ENCODE peak calls at places on chromosome 17, in nine cellular contexts. One of them, this sample, is unnamed.

GRCh38 chr17:74006366-74006765 is 197.1 kb upstream of the RPL38 start:
- DNase-seq in amniotic stem cell: no peak
- DNase-seq in iris pigment epithelial cell: no peak
- DNase-seq in tibial artery: no peak
- DNase-seq in lower lobe of right lung: no peak
- DNase-seq in skeletal muscle cell: no peak
- DNase-seq in stimulated activated CD4-positive, alpha-beta T cell treated with anti-CD3 and anti-CD28 coated beads, Interleukin-15, amount 100 ng/mL, for 1 hour: no peak
- DNase-seq in stimulated activated CD8-positive, alpha-beta memory T cell treated with anti-CD3 and anti-CD28 coated beads, Interleukin-2, amount 100 ng/mL, for 48 hours: no peak
- DNase-seq in EL: no peak
- DNase-seq in this sample: no peak

GRCh38 chr17:40448213-40448638 is 5.0 kb downstream of the IGFBP4 start:
- DNase-seq in amniotic stem cell: no peak
- DNase-seq in iris pigment epithelial cell: no peak
- DNase-seq in tibial artery: peak
- DNase-seq in lower lobe of right lung: no peak
- DNase-seq in skeletal muscle cell: no peak
- DNase-seq in stimulated activated CD4-positive, alpha-beta T cell treated with anti-CD3 and anti-CD28 coated beads, Interleukin-15, amount 100 ng/mL, for 1 hour: no peak
- DNase-seq in stimulated activated CD8-positive, alpha-beta memory T cell treated with anti-CD3 and anti-CD28 coated beads, Interleukin-2, amount 100 ng/mL, for 48 hours: no peak
- DNase-seq in EL: peak
- DNase-seq in this sample: peak

GRCh38 chr17:78822552-78822951 is 18.1 kb downstream of the USP36 start:
- DNase-seq in amniotic stem cell: peak
- DNase-seq in iris pigment epithelial cell: peak
- DNase-seq in tibial artery: no peak
- DNase-seq in lower lobe of right lung: peak
- DNase-seq in skeletal muscle cell: peak
- DNase-seq in stimulated activated CD4-positive, alpha-beta T cell treated with anti-CD3 and anti-CD28 coated beads, Interleukin-15, amount 100 ng/mL, for 1 hour: no peak
- DNase-seq in stimulated activated CD8-positive, alpha-beta memory T cell treated with anti-CD3 and anti-CD28 coated beads, Interleukin-2, amount 100 ng/mL, for 48 hours: no peak
- DNase-seq in EL: peak
- DNase-seq in this sample: no peak

GRCh38 chr17:68540981-68541380 is 28.8 kb downstream of the PRKAR1A start:
- DNase-seq in amniotic stem cell: no peak
- DNase-seq in iris pigment epithelial cell: no peak
- DNase-seq in tibial artery: no peak
- DNase-seq in lower lobe of right lung: no peak
- DNase-seq in skeletal muscle cell: no peak
- DNase-seq in stimulated activated CD4-positive, alpha-beta T cell treated with anti-CD3 and anti-CD28 coated beads, Interleukin-15, amount 100 ng/mL, for 1 hour: no peak
- DNase-seq in stimulated activated CD8-positive, alpha-beta memory T cell treated with anti-CD3 and anti-CD28 coated beads, Interleukin-2, amount 100 ng/mL, for 48 hours: no peak
- DNase-seq in EL: no peak
- DNase-seq in this sample: no peak

GRCh38 chr17:76535788-76536510 is 1.6 kb downstream of the CYGB start:
- DNase-seq in amniotic stem cell: no peak
- DNase-seq in iris pigment epithelial cell: no peak
- DNase-seq in tibial artery: no peak
- DNase-seq in lower lobe of right lung: no peak
- DNase-seq in skeletal muscle cell: no peak
- DNase-seq in stimulated activated CD4-positive, alpha-beta T cell treated with anti-CD3 and anti-CD28 coated beads, Interleukin-15, amount 100 ng/mL, for 1 hour: no peak
- DNase-seq in stimulated activated CD8-positive, alpha-beta memory T cell treated with anti-CD3 and anti-CD28 coated beads, Interleukin-2, amount 100 ng/mL, for 48 hours: no peak
- DNase-seq in EL: no peak
- DNase-seq in this sample: no peak

GRCh38 chr17:77892469-77893143 is 65.9 kb upstream of the TNRC6C start:
- DNase-seq in amniotic stem cell: no peak
- DNase-seq in iris pigment epithelial cell: no peak
- DNase-seq in tibial artery: no peak
- DNase-seq in lower lobe of right lung: peak
- DNase-seq in skeletal muscle cell: no peak
- DNase-seq in stimulated activated CD4-positive, alpha-beta T cell treated with anti-CD3 and anti-CD28 coated beads, Interleukin-15, amount 100 ng/mL, for 1 hour: no peak
- DNase-seq in stimulated activated CD8-positive, alpha-beta memory T cell treated with anti-CD3 and anti-CD28 coated beads, Interleukin-2, amount 100 ng/mL, for 48 hours: no peak
- DNase-seq in EL: no peak
- DNase-seq in this sample: peak

GRCh38 chr17:49359990-49360795 is 1.9 kb downstream of the ZNF652 start:
- DNase-seq in amniotic stem cell: no peak
- DNase-seq in iris pigment epithelial cell: no peak
- DNase-seq in tibial artery: no peak
- DNase-seq in lower lobe of right lung: no peak
- DNase-seq in skeletal muscle cell: no peak
- DNase-seq in stimulated activated CD4-positive, alpha-beta T cell treated with anti-CD3 and anti-CD28 coated beads, Interleukin-15, amount 100 ng/mL, for 1 hour: no peak
- DNase-seq in stimulated activated CD8-positive, alpha-beta memory T cell treated with anti-CD3 and anti-CD28 coated beads, Interleukin-2, amount 100 ng/mL, for 48 hours: no peak
- DNase-seq in EL: no peak
- DNase-seq in this sample: no peak

GRCh38 chr17:14427914-14428639 is 127.2 kb downstream of the HS3ST3B1 start:
- DNase-seq in amniotic stem cell: no peak
- DNase-seq in iris pigment epithelial cell: no peak
- DNase-seq in tibial artery: no peak
- DNase-seq in lower lobe of right lung: no peak
- DNase-seq in skeletal muscle cell: no peak
- DNase-seq in stimulated activated CD4-positive, alpha-beta T cell treated with anti-CD3 and anti-CD28 coated beads, Interleukin-15, amount 100 ng/mL, for 1 hour: peak
- DNase-seq in stimulated activated CD8-positive, alpha-beta memory T cell treated with anti-CD3 and anti-CD28 coated beads, Interleukin-2, amount 100 ng/mL, for 48 hours: peak
- DNase-seq in EL: no peak
- DNase-seq in this sample: no peak

GRCh38 chr17:63780507-63780906 is 6.5 kb downstream of the DDX42 start:
- DNase-seq in amniotic stem cell: no peak
- DNase-seq in iris pigment epithelial cell: peak
- DNase-seq in tibial artery: no peak
- DNase-seq in lower lobe of right lung: no peak
- DNase-seq in skeletal muscle cell: no peak
- DNase-seq in stimulated activated CD4-positive, alpha-beta T cell treated with anti-CD3 and anti-CD28 coated beads, Interleukin-15, amount 100 ng/mL, for 1 hour: no peak
- DNase-seq in stimulated activated CD8-positive, alpha-beta memory T cell treated with anti-CD3 and anti-CD28 coated beads, Interleukin-2, amount 100 ng/mL, for 48 hours: no peak
- DNase-seq in EL: peak
- DNase-seq in this sample: no peak

GRCh38 chr17:62760059-62760887 is 47.8 kb downstream of the MARCHF10 start:
- DNase-seq in amniotic stem cell: no peak
- DNase-seq in iris pigment epithelial cell: peak
- DNase-seq in tibial artery: no peak
- DNase-seq in lower lobe of right lung: no peak
- DNase-seq in skeletal muscle cell: no peak
- DNase-seq in stimulated activated CD4-positive, alpha-beta T cell treated with anti-CD3 and anti-CD28 coated beads, Interleukin-15, amount 100 ng/mL, for 1 hour: no peak
- DNase-seq in stimulated activated CD8-positive, alpha-beta memory T cell treated with anti-CD3 and anti-CD28 coated beads, Interleukin-2, amount 100 ng/mL, for 48 hours: no peak
- DNase-seq in EL: peak
- DNase-seq in this sample: no peak

GRCh38 chr17:82807562-82807961 is 32.3 kb downstream of the ZNF750 start:
- DNase-seq in amniotic stem cell: no peak
- DNase-seq in iris pigment epithelial cell: no peak
- DNase-seq in tibial artery: no peak
- DNase-seq in lower lobe of right lung: no peak
- DNase-seq in skeletal muscle cell: no peak
- DNase-seq in stimulated activated CD4-positive, alpha-beta T cell treated with anti-CD3 and anti-CD28 coated beads, Interleukin-15, amount 100 ng/mL, for 1 hour: no peak
- DNase-seq in stimulated activated CD8-positive, alpha-beta memory T cell treated with anti-CD3 and anti-CD28 coated beads, Interleukin-2, amount 100 ng/mL, for 48 hours: no peak
- DNase-seq in EL: no peak
- DNase-seq in this sample: no peak

GRCh38 chr17:80261159-80261894 is 675 bp downstream of the RNF213 start:
- DNase-seq in amniotic stem cell: no peak
- DNase-seq in iris pigment epithelial cell: peak
- DNase-seq in tibial artery: peak
- DNase-seq in lower lobe of right lung: peak
- DNase-seq in skeletal muscle cell: no peak
- DNase-seq in stimulated activated CD4-positive, alpha-beta T cell treated with anti-CD3 and anti-CD28 coated beads, Interleukin-15, amount 100 ng/mL, for 1 hour: no peak
- DNase-seq in stimulated activated CD8-positive, alpha-beta memory T cell treated with anti-CD3 and anti-CD28 coated beads, Interleukin-2, amount 100 ng/mL, for 48 hours: no peak
- DNase-seq in EL: peak
- DNase-seq in this sample: peak

GRCh38 chr17:15456972-15457722 is 10.3 kb downstream of the CDRT4 start:
- DNase-seq in amniotic stem cell: no peak
- DNase-seq in iris pigment epithelial cell: peak
- DNase-seq in tibial artery: peak
- DNase-seq in lower lobe of right lung: no peak
- DNase-seq in skeletal muscle cell: peak
- DNase-seq in stimulated activated CD4-positive, alpha-beta T cell treated with anti-CD3 and anti-CD28 coated beads, Interleukin-15, amount 100 ng/mL, for 1 hour: no peak
- DNase-seq in stimulated activated CD8-positive, alpha-beta memory T cell treated with anti-CD3 and anti-CD28 coated beads, Interleukin-2, amount 100 ng/mL, for 48 hours: no peak
- DNase-seq in EL: peak
- DNase-seq in this sample: peak

GRCh38 chr17:66644311-66644710 is 190.6 kb upstream of the CACNG5 start:
- DNase-seq in amniotic stem cell: no peak
- DNase-seq in iris pigment epithelial cell: peak
- DNase-seq in tibial artery: no peak
- DNase-seq in lower lobe of right lung: no peak
- DNase-seq in skeletal muscle cell: no peak
- DNase-seq in stimulated activated CD4-positive, alpha-beta T cell treated with anti-CD3 and anti-CD28 coated beads, Interleukin-15, amount 100 ng/mL, for 1 hour: no peak
- DNase-seq in stimulated activated CD8-positive, alpha-beta memory T cell treated with anti-CD3 and anti-CD28 coated beads, Interleukin-2, amount 100 ng/mL, for 48 hours: no peak
- DNase-seq in EL: no peak
- DNase-seq in this sample: no peak

GRCh38 chr17:28599311-28600184 is 723 bp upstream of the SPAG5 start:
- DNase-seq in amniotic stem cell: peak
- DNase-seq in iris pigment epithelial cell: peak
- DNase-seq in tibial artery: peak
- DNase-seq in lower lobe of right lung: peak
- DNase-seq in skeletal muscle cell: peak
- DNase-seq in stimulated activated CD4-positive, alpha-beta T cell treated with anti-CD3 and anti-CD28 coated beads, Interleukin-15, amount 100 ng/mL, for 1 hour: peak
- DNase-seq in stimulated activated CD8-positive, alpha-beta memory T cell treated with anti-CD3 and anti-CD28 coated beads, Interleukin-2, amount 100 ng/mL, for 48 hours: peak
- DNase-seq in EL: peak
- DNase-seq in this sample: peak

GRCh38 chr17:79269620-79270019 is 195.0 kb downstream of the ENGASE start:
- DNase-seq in amniotic stem cell: no peak
- DNase-seq in iris pigment epithelial cell: no peak
- DNase-seq in tibial artery: no peak
- DNase-seq in lower lobe of right lung: no peak
- DNase-seq in skeletal muscle cell: no peak
- DNase-seq in stimulated activated CD4-positive, alpha-beta T cell treated with anti-CD3 and anti-CD28 coated beads, Interleukin-15, amount 100 ng/mL, for 1 hour: no peak
- DNase-seq in stimulated activated CD8-positive, alpha-beta memory T cell treated with anti-CD3 and anti-CD28 coated beads, Interleukin-2, amount 100 ng/mL, for 48 hours: no peak
- DNase-seq in EL: no peak
- DNase-seq in this sample: no peak

GRCh38 chr17:82935944-82936767 is 96.3 kb upstream of the ZNF750 start:
- DNase-seq in amniotic stem cell: no peak
- DNase-seq in iris pigment epithelial cell: no peak
- DNase-seq in tibial artery: no peak
- DNase-seq in lower lobe of right lung: peak
- DNase-seq in skeletal muscle cell: no peak
- DNase-seq in stimulated activated CD4-positive, alpha-beta T cell treated with anti-CD3 and anti-CD28 coated beads, Interleukin-15, amount 100 ng/mL, for 1 hour: no peak
- DNase-seq in stimulated activated CD8-positive, alpha-beta memory T cell treated with anti-CD3 and anti-CD28 coated beads, Interleukin-2, amount 100 ng/mL, for 48 hours: no peak
- DNase-seq in EL: no peak
- DNase-seq in this sample: peak

GRCh38 chr17:42345396-42346078 is 42.7 kb downstream of the STAT3 start:
- DNase-seq in amniotic stem cell: no peak
- DNase-seq in iris pigment epithelial cell: no peak
- DNase-seq in tibial artery: no peak
- DNase-seq in lower lobe of right lung: peak
- DNase-seq in skeletal muscle cell: no peak
- DNase-seq in stimulated activated CD4-positive, alpha-beta T cell treated with anti-CD3 and anti-CD28 coated beads, Interleukin-15, amount 100 ng/mL, for 1 hour: no peak
- DNase-seq in stimulated activated CD8-positive, alpha-beta memory T cell treated with anti-CD3 and anti-CD28 coated beads, Interleukin-2, amount 100 ng/mL, for 48 hours: no peak
- DNase-seq in EL: no peak
- DNase-seq in this sample: no peak

GRCh38 chr17:34852141-34852540 is 109.1 kb downstream of the CCT6B start:
- DNase-seq in amniotic stem cell: no peak
- DNase-seq in iris pigment epithelial cell: no peak
- DNase-seq in tibial artery: no peak
- DNase-seq in lower lobe of right lung: no peak
- DNase-seq in skeletal muscle cell: no peak
- DNase-seq in stimulated activated CD4-positive, alpha-beta T cell treated with anti-CD3 and anti-CD28 coated beads, Interleukin-15, amount 100 ng/mL, for 1 hour: no peak
- DNase-seq in stimulated activated CD8-positive, alpha-beta memory T cell treated with anti-CD3 and anti-CD28 coated beads, Interleukin-2, amount 100 ng/mL, for 48 hours: no peak
- DNase-seq in EL: no peak
- DNase-seq in this sample: no peak

GRCh38 chr17:11950771-11951519 is 46.3 kb downstream of the ZNF18 start:
- DNase-seq in amniotic stem cell: no peak
- DNase-seq in iris pigment epithelial cell: peak
- DNase-seq in tibial artery: no peak
- DNase-seq in lower lobe of right lung: no peak
- DNase-seq in skeletal muscle cell: no peak
- DNase-seq in stimulated activated CD4-positive, alpha-beta T cell treated with anti-CD3 and anti-CD28 coated beads, Interleukin-15, amount 100 ng/mL, for 1 hour: no peak
- DNase-seq in stimulated activated CD8-positive, alpha-beta memory T cell treated with anti-CD3 and anti-CD28 coated beads, Interleukin-2, amount 100 ng/mL, for 48 hours: no peak
- DNase-seq in EL: no peak
- DNase-seq in this sample: no peak

GRCh38 chr17:78609198-78609597 is 32.0 kb upstream of the DNAH17 start:
- DNase-seq in amniotic stem cell: no peak
- DNase-seq in iris pigment epithelial cell: no peak
- DNase-seq in tibial artery: no peak
- DNase-seq in lower lobe of right lung: no peak
- DNase-seq in skeletal muscle cell: no peak
- DNase-seq in stimulated activated CD4-positive, alpha-beta T cell treated with anti-CD3 and anti-CD28 coated beads, Interleukin-15, amount 100 ng/mL, for 1 hour: no peak
- DNase-seq in stimulated activated CD8-positive, alpha-beta memory T cell treated with anti-CD3 and anti-CD28 coated beads, Interleukin-2, amount 100 ng/mL, for 48 hours: no peak
- DNase-seq in EL: no peak
- DNase-seq in this sample: no peak

GRCh38 chr17:11204991-11205390 is 36.0 kb upstream of the SHISA6 start:
- DNase-seq in amniotic stem cell: no peak
- DNase-seq in iris pigment epithelial cell: no peak
- DNase-seq in tibial artery: no peak
- DNase-seq in lower lobe of right lung: no peak
- DNase-seq in skeletal muscle cell: no peak
- DNase-seq in stimulated activated CD4-positive, alpha-beta T cell treated with anti-CD3 and anti-CD28 coated beads, Interleukin-15, amount 100 ng/mL, for 1 hour: no peak
- DNase-seq in stimulated activated CD8-positive, alpha-beta memory T cell treated with anti-CD3 and anti-CD28 coated beads, Interleukin-2, amount 100 ng/mL, for 48 hours: no peak
- DNase-seq in EL: no peak
- DNase-seq in this sample: no peak

GRCh38 chr17:5667871-5668270 is 83.6 kb upstream of the NLRP1 start:
- DNase-seq in amniotic stem cell: no peak
- DNase-seq in iris pigment epithelial cell: no peak
- DNase-seq in tibial artery: no peak
- DNase-seq in lower lobe of right lung: no peak
- DNase-seq in skeletal muscle cell: no peak
- DNase-seq in stimulated activated CD4-positive, alpha-beta T cell treated with anti-CD3 and anti-CD28 coated beads, Interleukin-15, amount 100 ng/mL, for 1 hour: no peak
- DNase-seq in stimulated activated CD8-positive, alpha-beta memory T cell treated with anti-CD3 and anti-CD28 coated beads, Interleukin-2, amount 100 ng/mL, for 48 hours: no peak
- DNase-seq in EL: no peak
- DNase-seq in this sample: no peak

GRCh38 chr17:55377885-55378284 is 43.8 kb downstream of the MMD start:
- DNase-seq in amniotic stem cell: no peak
- DNase-seq in iris pigment epithelial cell: no peak
- DNase-seq in tibial artery: no peak
- DNase-seq in lower lobe of right lung: no peak
- DNase-seq in skeletal muscle cell: no peak
- DNase-seq in stimulated activated CD4-positive, alpha-beta T cell treated with anti-CD3 and anti-CD28 coated beads, Interleukin-15, amount 100 ng/mL, for 1 hour: no peak
- DNase-seq in stimulated activated CD8-positive, alpha-beta memory T cell treated with anti-CD3 and anti-CD28 coated beads, Interleukin-2, amount 100 ng/mL, for 48 hours: no peak
- DNase-seq in EL: no peak
- DNase-seq in this sample: no peak

GRCh38 chr17:83100220-83100852 is 20.9 kb downstream of the METRNL start:
- DNase-seq in amniotic stem cell: no peak
- DNase-seq in iris pigment epithelial cell: no peak
- DNase-seq in tibial artery: peak
- DNase-seq in lower lobe of right lung: no peak
- DNase-seq in skeletal muscle cell: no peak
- DNase-seq in stimulated activated CD4-positive, alpha-beta T cell treated with anti-CD3 and anti-CD28 coated beads, Interleukin-15, amount 100 ng/mL, for 1 hour: no peak
- DNase-seq in stimulated activated CD8-positive, alpha-beta memory T cell treated with anti-CD3 and anti-CD28 coated beads, Interleukin-2, amount 100 ng/mL, for 48 hours: no peak
- DNase-seq in EL: peak
- DNase-seq in this sample: peak

GRCh38 chr17:74474043-74474792 is 7.8 kb downstream of the CD300A start:
- DNase-seq in amniotic stem cell: no peak
- DNase-seq in iris pigment epithelial cell: no peak
- DNase-seq in tibial artery: no peak
- DNase-seq in lower lobe of right lung: no peak
- DNase-seq in skeletal muscle cell: no peak
- DNase-seq in stimulated activated CD4-positive, alpha-beta T cell treated with anti-CD3 and anti-CD28 coated beads, Interleukin-15, amount 100 ng/mL, for 1 hour: no peak
- DNase-seq in stimulated activated CD8-positive, alpha-beta memory T cell treated with anti-CD3 and anti-CD28 coated beads, Interleukin-2, amount 100 ng/mL, for 48 hours: no peak
- DNase-seq in EL: no peak
- DNase-seq in this sample: no peak

GRCh38 chr17:49616086-49616485 is 40.4 kb downstream of the NXPH3 start:
- DNase-seq in amniotic stem cell: no peak
- DNase-seq in iris pigment epithelial cell: no peak
- DNase-seq in tibial artery: no peak
- DNase-seq in lower lobe of right lung: no peak
- DNase-seq in skeletal muscle cell: no peak
- DNase-seq in stimulated activated CD4-positive, alpha-beta T cell treated with anti-CD3 and anti-CD28 coated beads, Interleukin-15, amount 100 ng/mL, for 1 hour: no peak
- DNase-seq in stimulated activated CD8-positive, alpha-beta memory T cell treated with anti-CD3 and anti-CD28 coated beads, Interleukin-2, amount 100 ng/mL, for 48 hours: no peak
- DNase-seq in EL: no peak
- DNase-seq in this sample: no peak

This sample was measured in sciatic nerve.